ENCODE peak calls at places on chromosomes 5 and 9, in seven cellular contexts. One of them, this sample, is unnamed.

GRCh38 chr5:17056056-17056690 is 120.1 kb upstream of the MYO10 start:
- DNase-seq in iPS-NIHi11: no peak
- DNase-seq in T-helper 17 cell: no peak
- DNase-seq in iPS DF 19.7: peak
- DNase-seq in T-helper 9 cell: no peak
- DNase-seq in T-cell: no peak
- DNase-seq in H4: no peak
- DNase-seq in this sample: no peak

GRCh38 chr9:125513634-125514413 is 193.2 kb downstream of the MAPKAP1 start:
- DNase-seq in iPS-NIHi11: no peak
- DNase-seq in T-helper 17 cell: no peak
- DNase-seq in iPS DF 19.7: no peak
- DNase-seq in T-helper 9 cell: no peak
- DNase-seq in T-cell: no peak
- DNase-seq in H4: peak
- DNase-seq in this sample: no peak

GRCh38 chr9:100150209-100150608 is 51.2 kb downstream of the INVS start:
- DNase-seq in iPS-NIHi11: no peak
- DNase-seq in T-helper 17 cell: no peak
- DNase-seq in iPS DF 19.7: no peak
- DNase-seq in T-helper 9 cell: no peak
- DNase-seq in T-cell: no peak
- DNase-seq in H4: no peak
- DNase-seq in this sample: no peak

GRCh38 chr9:122402403-122403268 is 31.8 kb downstream of the PTGS1 start:
- DNase-seq in iPS-NIHi11: no peak
- DNase-seq in T-helper 17 cell: no peak
- DNase-seq in iPS DF 19.7: no peak
- DNase-seq in T-helper 9 cell: no peak
- DNase-seq in T-cell: no peak
- DNase-seq in H4: peak
- DNase-seq in this sample: no peak

GRCh38 chr9:137451976-137452760 is 7.0 kb downstream of the NSMF start:
- DNase-seq in iPS-NIHi11: no peak
- DNase-seq in T-helper 17 cell: peak
- DNase-seq in iPS DF 19.7: no peak
- DNase-seq in T-helper 9 cell: no peak
- DNase-seq in T-cell: no peak
- DNase-seq in H4: no peak
- DNase-seq in this sample: no peak

GRCh38 chr9:27726244-27727141 is 153.2 kb upstream of the C9orf72 start:
- DNase-seq in iPS-NIHi11: peak
- DNase-seq in T-helper 17 cell: no peak
- DNase-seq in iPS DF 19.7: peak
- DNase-seq in T-helper 9 cell: no peak
- DNase-seq in T-cell: peak
- DNase-seq in H4: peak
- DNase-seq in this sample: no peak

GRCh38 chr5:32707394-32707997 is 3.6 kb upstream of the NPR3 start:
- DNase-seq in iPS-NIHi11: peak
- DNase-seq in T-helper 17 cell: no peak
- DNase-seq in iPS DF 19.7: no peak
- DNase-seq in T-helper 9 cell: no peak
- DNase-seq in T-cell: no peak
- DNase-seq in H4: peak
- DNase-seq in this sample: no peak

GRCh38 chr5:15731686-15732085 is 231.7 kb downstream of the FBXL7 start:
- DNase-seq in iPS-NIHi11: no peak
- DNase-seq in T-helper 17 cell: no peak
- DNase-seq in iPS DF 19.7: no peak
- DNase-seq in T-helper 9 cell: no peak
- DNase-seq in T-cell: no peak
- DNase-seq in H4: no peak
- DNase-seq in this sample: no peak

GRCh38 chr9:137019891-137020683 is 8.0 kb downstream of the ABCA2 start:
- DNase-seq in iPS-NIHi11: no peak
- DNase-seq in T-helper 17 cell: no peak
- DNase-seq in iPS DF 19.7: no peak
- DNase-seq in T-helper 9 cell: no peak
- DNase-seq in T-cell: no peak
- DNase-seq in H4: no peak
- DNase-seq in this sample: no peak

GRCh38 chr5:125274211-125274610 is 527.8 kb upstream of the ZNF608 start:
- DNase-seq in iPS-NIHi11: no peak
- DNase-seq in T-helper 17 cell: no peak
- DNase-seq in iPS DF 19.7: no peak
- DNase-seq in T-helper 9 cell: no peak
- DNase-seq in T-cell: no peak
- DNase-seq in H4: no peak
- DNase-seq in this sample: no peak

GRCh38 chr5:32887390-32887789 is 176.3 kb downstream of the NPR3 start:
- DNase-seq in iPS-NIHi11: no peak
- DNase-seq in T-helper 17 cell: no peak
- DNase-seq in iPS DF 19.7: no peak
- DNase-seq in T-helper 9 cell: no peak
- DNase-seq in T-cell: no peak
- DNase-seq in H4: no peak
- DNase-seq in this sample: no peak

GRCh38 chr5:43802651-43803050 is 199.7 kb downstream of the NNT start:
- DNase-seq in iPS-NIHi11: no peak
- DNase-seq in T-helper 17 cell: no peak
- DNase-seq in iPS DF 19.7: no peak
- DNase-seq in T-helper 9 cell: no peak
- DNase-seq in T-cell: no peak
- DNase-seq in H4: no peak
- DNase-seq in this sample: no peak

GRCh38 chr5:42944989-42945388 is 95.1 kb downstream of the ANXA2R start:
- DNase-seq in iPS-NIHi11: peak
- DNase-seq in T-helper 17 cell: no peak
- DNase-seq in iPS DF 19.7: no peak
- DNase-seq in T-helper 9 cell: no peak
- DNase-seq in T-cell: no peak
- DNase-seq in H4: peak
- DNase-seq in this sample: no peak

GRCh38 chr5:19534751-19535150 is 453.2 kb downstream of the CDH18 start:
- DNase-seq in iPS-NIHi11: no peak
- DNase-seq in T-helper 17 cell: no peak
- DNase-seq in iPS DF 19.7: no peak
- DNase-seq in T-helper 9 cell: no peak
- DNase-seq in T-cell: no peak
- DNase-seq in H4: no peak
- DNase-seq in this sample: no peak

GRCh38 chr5:109167586-109167985 is 242.2 kb downstream of the PJA2 start:
- DNase-seq in iPS-NIHi11: peak
- DNase-seq in T-helper 17 cell: no peak
- DNase-seq in iPS DF 19.7: no peak
- DNase-seq in T-helper 9 cell: no peak
- DNase-seq in T-cell: no peak
- DNase-seq in H4: no peak
- DNase-seq in this sample: no peak

GRCh38 chr5:15501057-15501791 is 1.2 kb downstream of the FBXL7 start:
- DNase-seq in iPS-NIHi11: peak
- DNase-seq in T-helper 17 cell: no peak
- DNase-seq in iPS DF 19.7: no peak
- DNase-seq in T-helper 9 cell: no peak
- DNase-seq in T-cell: no peak
- DNase-seq in H4: peak
- DNase-seq in this sample: no peak

GRCh38 chr9:14670718-14671117 is 22.5 kb downstream of the ZDHHC21 start:
- DNase-seq in iPS-NIHi11: no peak
- DNase-seq in T-helper 17 cell: no peak
- DNase-seq in iPS DF 19.7: no peak
- DNase-seq in T-helper 9 cell: no peak
- DNase-seq in T-cell: no peak
- DNase-seq in H4: no peak
- DNase-seq in this sample: no peak

GRCh38 chr9:20552874-20553624 is 69.2 kb downstream of the MLLT3 start:
- DNase-seq in iPS-NIHi11: no peak
- DNase-seq in T-helper 17 cell: no peak
- DNase-seq in iPS DF 19.7: no peak
- DNase-seq in T-helper 9 cell: no peak
- DNase-seq in T-cell: no peak
- DNase-seq in H4: no peak
- DNase-seq in this sample: no peak

GRCh38 chr5:75622564-75622963 is 11.3 kb downstream of the ANKDD1B start:
- DNase-seq in iPS-NIHi11: no peak
- DNase-seq in T-helper 17 cell: no peak
- DNase-seq in iPS DF 19.7: no peak
- DNase-seq in T-helper 9 cell: no peak
- DNase-seq in T-cell: no peak
- DNase-seq in H4: peak
- DNase-seq in this sample: no peak

GRCh38 chr9:93077367-93077766 is 18.6 kb upstream of the CARD19 start:
- DNase-seq in iPS-NIHi11: no peak
- DNase-seq in T-helper 17 cell: no peak
- DNase-seq in iPS DF 19.7: no peak
- DNase-seq in T-helper 9 cell: no peak
- DNase-seq in T-cell: no peak
- DNase-seq in H4: no peak
- DNase-seq in this sample: no peak

GRCh38 chr5:176590035-176590729 is 19.8 kb downstream of the GPRIN1 start:
- DNase-seq in iPS-NIHi11: no peak
- DNase-seq in T-helper 17 cell: no peak
- DNase-seq in iPS DF 19.7: no peak
- DNase-seq in T-helper 9 cell: no peak
- DNase-seq in T-cell: no peak
- DNase-seq in H4: no peak
- DNase-seq in this sample: no peak

GRCh38 chr5:157485811-157486739 is 26.1 kb downstream of the NIPAL4 start:
- DNase-seq in iPS-NIHi11: no peak
- DNase-seq in T-helper 17 cell: no peak
- DNase-seq in iPS DF 19.7: no peak
- DNase-seq in T-helper 9 cell: no peak
- DNase-seq in T-cell: no peak
- DNase-seq in H4: no peak
- DNase-seq in this sample: no peak

GRCh38 chr5:6603643-6604042 is 29.2 kb downstream of the NSUN2 start:
- DNase-seq in iPS-NIHi11: no peak
- DNase-seq in T-helper 17 cell: no peak
- DNase-seq in iPS DF 19.7: no peak
- DNase-seq in T-helper 9 cell: no peak
- DNase-seq in T-cell: no peak
- DNase-seq in H4: no peak
- DNase-seq in this sample: no peak

GRCh38 chr5:543755-544674 is 19.8 kb upstream of the SLC9A3 start:
- DNase-seq in iPS-NIHi11: no peak
- DNase-seq in T-helper 17 cell: no peak
- DNase-seq in iPS DF 19.7: no peak
- DNase-seq in T-helper 9 cell: no peak
- DNase-seq in T-cell: peak
- DNase-seq in H4: peak
- DNase-seq in this sample: no peak

GRCh38 chr5:173240091-173241050 is 5.4 kb upstream of the NKX2-5 start:
- DNase-seq in iPS-NIHi11: no peak
- DNase-seq in T-helper 17 cell: no peak
- DNase-seq in iPS DF 19.7: no peak
- DNase-seq in T-helper 9 cell: no peak
- DNase-seq in T-cell: no peak
- DNase-seq in H4: no peak
- DNase-seq in this sample: no peak

GRCh38 chr9:76369583-76369982 is 24.6 kb downstream of the RFK start:
- DNase-seq in iPS-NIHi11: peak
- DNase-seq in T-helper 17 cell: no peak
- DNase-seq in iPS DF 19.7: no peak
- DNase-seq in T-helper 9 cell: no peak
- DNase-seq in T-cell: no peak
- DNase-seq in H4: peak
- DNase-seq in this sample: no peak

GRCh38 chr5:33824516-33825195 is 67.1 kb downstream of the ADAMTS12 start:
- DNase-seq in iPS-NIHi11: no peak
- DNase-seq in T-helper 17 cell: no peak
- DNase-seq in iPS DF 19.7: no peak
- DNase-seq in T-helper 9 cell: no peak
- DNase-seq in T-cell: no peak
- DNase-seq in H4: peak
- DNase-seq in this sample: no peak

GRCh38 chr5:81209386-81209785 is 23.7 kb upstream of the CKMT2 start:
- DNase-seq in iPS-NIHi11: no peak
- DNase-seq in T-helper 17 cell: no peak
- DNase-seq in iPS DF 19.7: no peak
- DNase-seq in T-helper 9 cell: no peak
- DNase-seq in T-cell: no peak
- DNase-seq in H4: no peak
- DNase-seq in this sample: no peak

GRCh38 chr9:19379697-19380046 is 364 bp downstream of the RPS6 start:
- DNase-seq in iPS-NIHi11: peak
- DNase-seq in T-helper 17 cell: peak
- DNase-seq in iPS DF 19.7: no peak
- DNase-seq in T-helper 9 cell: no peak
- DNase-seq in T-cell: peak
- DNase-seq in H4: no peak
- DNase-seq in this sample: no peak

GRCh38 chr5:150766265-150766664 is 7.4 kb upstream of the DCTN4 start:
- DNase-seq in iPS-NIHi11: no peak
- DNase-seq in T-helper 17 cell: no peak
- DNase-seq in iPS DF 19.7: no peak
- DNase-seq in T-helper 9 cell: no peak
- DNase-seq in T-cell: no peak
- DNase-seq in H4: no peak
- DNase-seq in this sample: no peak

GRCh38 chr5:55176176-55176818 is 3.3 kb upstream of the CDC20B start:
- DNase-seq in iPS-NIHi11: peak
- DNase-seq in T-helper 17 cell: no peak
- DNase-seq in iPS DF 19.7: no peak
- DNase-seq in T-helper 9 cell: no peak
- DNase-seq in T-cell: no peak
- DNase-seq in H4: peak
- DNase-seq in this sample: no peak

GRCh38 chr5:1410156-1411014 is 34.9 kb downstream of the SLC6A3 start:
- DNase-seq in iPS-NIHi11: no peak
- DNase-seq in T-helper 17 cell: no peak
- DNase-seq in iPS DF 19.7: no peak
- DNase-seq in T-helper 9 cell: no peak
- DNase-seq in T-cell: no peak
- DNase-seq in H4: no peak
- DNase-seq in this sample: no peak

GRCh38 chr9:137396227-137396626 is 26.7 kb downstream of the EXD3 start:
- DNase-seq in iPS-NIHi11: no peak
- DNase-seq in T-helper 17 cell: no peak
- DNase-seq in iPS DF 19.7: no peak
- DNase-seq in T-helper 9 cell: no peak
- DNase-seq in T-cell: no peak
- DNase-seq in H4: no peak
- DNase-seq in this sample: no peak

GRCh38 chr9:77707696-77708095 is 59.6 kb upstream of the GNA14 start:
- DNase-seq in iPS-NIHi11: peak
- DNase-seq in T-helper 17 cell: no peak
- DNase-seq in iPS DF 19.7: no peak
- DNase-seq in T-helper 9 cell: no peak
- DNase-seq in T-cell: no peak
- DNase-seq in H4: peak
- DNase-seq in this sample: no peak

GRCh38 chr5:67983251-67983941 is 232.2 kb upstream of the PIK3R1 start:
- DNase-seq in iPS-NIHi11: no peak
- DNase-seq in T-helper 17 cell: no peak
- DNase-seq in iPS DF 19.7: no peak
- DNase-seq in T-helper 9 cell: no peak
- DNase-seq in T-cell: no peak
- DNase-seq in H4: peak
- DNase-seq in this sample: no peak

This sample was measured in cortex of kidney.